ENCODE peak calls at places on chromosome 6, in four cellular contexts. O is GM04503, H is activated B cell treated with CpG ODN at 0.5 μM for 24 hours, I is epithelial cell of prostate. K is an unnamed sample.

GRCh38 chr6:139230421-139230840 is 61.4 kb downstream of the TXLNB start:
- DNase-seq in O (no peak), H (no peak), I (peak; percentile 45), K (no peak)

GRCh38 chr6:144158133-144158532 is 7.8 kb downstream of the STX11 start:
- DNase-seq in O (peak; percentile 87), H (no peak), I (no peak), K (peak; percentile 47)

GRCh38 chr6:80336906-80337305 is 230.4 kb downstream of the BCKDHB start:
- DNase-seq in O (no peak), H (no peak), I (no peak), K (no peak)

GRCh38 chr6:27474172-27474465 is 1.2 kb upstream of the ZNF184 start:
- DNase-seq in O (no peak), H (no peak), I (no peak), K (no peak)

GRCh38 chr6:78462728-78463127 is 404.6 kb upstream of the IRAK1BP1 start:
- DNase-seq in O (no peak), H (no peak), I (peak; percentile 29), K (no peak)

GRCh38 chr6:19737968-19738367 is 99.2 kb upstream of the ID4 start:
- DNase-seq in O (no peak), H (no peak), I (no peak), K (no peak)

GRCh38 chr6:1494671-1495070 is 105.3 kb downstream of the FOXF2 start:
- DNase-seq in O (no peak), H (no peak), I (no peak), K (no peak)

GRCh38 chr6:113450061-113450465 is 407.1 kb upstream of the MARCKS start:
- DNase-seq in O (no peak), H (no peak), I (no peak), K (peak; percentile 60)

GRCh38 chr6:137471951-137472350 is 22.2 kb downstream of the OLIG3 start:
- DNase-seq in O (no peak), H (no peak), I (no peak), K (no peak)

GRCh38 chr6:27091661-27092315 is 155.7 kb upstream of the PRSS16 start:
- DNase-seq in O (peak; percentile 77), H (no peak), I (peak; percentile 80), K (peak; percentile 87)

GRCh38 chr6:169194737-169195136 is 58.9 kb downstream of the THBS2 start:
- DNase-seq in O (no peak), H (no peak), I (no peak), K (no peak)

GRCh38 chr6:149534742-149535141 is 11.1 kb downstream of the PPIL4 start:
- DNase-seq in O (no peak), H (no peak), I (no peak), K (no peak)

GRCh38 chr6:13653296-13653695 is 38.2 kb downstream of the NOL7 start:
- DNase-seq in O (no peak), H (no peak), I (no peak), K (no peak)

GRCh38 chr6:17589402-17590116 is 10.5 kb upstream of the FAM8A1 start:
- DNase-seq in O (peak; percentile 60), H (no peak), I (peak; percentile 84), K (peak; percentile 98)

GRCh38 chr6:111957623-111958315 is 84.5 kb upstream of the FYN start:
- DNase-seq in O (no peak), H (no peak), I (no peak), K (no peak)

GRCh38 chr6:136549359-136550044 is 720 bp downstream of the MAP7 start:
- DNase-seq in O (no peak), H (no peak), I (no peak), K (no peak)

GRCh38 chr6:25880601-25881000 is 6.6 kb upstream of the SLC17A3 start:
- DNase-seq in O (no peak), H (no peak), I (no peak), K (no peak)

K was measured in foreskin keratinocyte.